ENCODE peak calls at places on chromosomes 2 and 18, in eight cellular contexts. G, H, V, K, B, W, O and D are unnamed samples.

GRCh38 chr2:64942693-64943092 is 46.5 kb upstream of the SLC1A4 start:
- DNase-seq in O (no peak), B (no peak), W (no peak), V (no peak), G (no peak), K (no peak), H (no peak), D (no peak)

GRCh38 chr18:28204154-28204553 is 27.2 kb upstream of the CDH2 start:
- DNase-seq in O (peak; percentile 85), H (no peak), K (no peak), W (peak; percentile 46), B (no peak), G (peak; percentile 50), V (no peak), D (no peak)

GRCh38 chr2:68774569-68775271 is 40.1 kb downstream of the ARHGAP25 start:
- DNase-seq in W (no peak), G (no peak), O (peak; percentile 23), K (no peak), H (peak; percentile 72), B (peak; percentile 76), V (peak; percentile 74), D (peak; percentile 47)

GRCh38 chr2:67867735-67868134 is 195.1 kb downstream of the C1D start:
- DNase-seq in B (no peak), V (no peak), W (peak; percentile 18), K (no peak), H (no peak), G (no peak), O (peak; percentile 69), D (no peak)

GRCh38 chr18:22558945-22559385 is 141.2 kb upstream of the CTAGE1 start:
- DNase-seq in O (peak; percentile 72), V (peak; percentile 66), G (peak; percentile 85), B (peak; percentile 67), W (no peak), H (peak; percentile 54), K (no peak), D (no peak)

GRCh38 chr2:48279347-48279746 is 250.6 kb upstream of the STON1 start:
- DNase-seq in O (no peak), K (no peak), H (no peak), W (no peak), V (no peak), B (no peak), G (no peak), D (no peak)

GRCh38 chr2:157868993-157869392 is 7.1 kb downstream of the ACVR1 start:
- DNase-seq in B (no peak), V (no peak), W (no peak), G (no peak), O (peak; percentile 28), H (no peak), K (no peak), D (no peak)

GRCh38 chr2:73069855-73070650 is 1.5 kb downstream of the SFXN5 start:
- DNase-seq in H (no peak), W (no peak), B (no peak), G (no peak), V (no peak), K (no peak), O (peak; percentile 34), D (peak; percentile 6)

GRCh38 chr2:127570282-127571250 is 35.1 kb downstream of the MYO7B start:
- DNase-seq in H (no peak), K (no peak), W (no peak), O (peak; percentile 5), B (no peak), V (peak; percentile 69), G (peak; percentile 34), D (no peak)

GRCh38 chr2:111053266-111053665 is 67.4 kb upstream of the BCL2L11 start:
- DNase-seq in K (no peak), W (no peak), O (no peak), V (no peak), G (no peak), H (no peak), B (no peak), D (no peak)

GRCh38 chr18:63775166-63775730 is at the start of gene SERPINB7:
- DNase-seq in W (peak; percentile 71), B (no peak), V (no peak), H (no peak), O (peak; percentile 95), K (no peak), G (peak; percentile 45), D (no peak)

GRCh38 chr2:167965907-167966306 is 281.5 kb downstream of the STK39 start:
- DNase-seq in H (no peak), B (no peak), V (no peak), G (no peak), K (no peak), W (no peak), O (no peak), D (no peak)

GRCh38 chr2:54572262-54572635 is 116.1 kb downstream of the SPTBN1 start:
- DNase-seq in H (no peak), G (no peak), K (no peak), B (no peak), V (no peak), W (no peak), O (peak; percentile 94), D (no peak)

GRCh38 chr2:221715783-221716386 is 143.8 kb upstream of the EPHA4 start:
- DNase-seq in W (no peak), O (no peak), H (no peak), G (no peak), K (no peak), B (no peak), V (no peak), D (no peak)

GRCh38 chr2:222887124-222887523 is 26.3 kb downstream of the ACSL3 start:
- DNase-seq in W (no peak), G (no peak), H (no peak), B (no peak), K (no peak), V (no peak), O (peak; percentile 56), D (no peak)

GRCh38 chr18:33818145-33818544 is 240.1 kb downstream of the ASXL3 start:
- DNase-seq in B (no peak), K (no peak), V (no peak), H (no peak), O (no peak), G (no peak), W (no peak), D (no peak)

GRCh38 chr2:221389909-221390308 is 182.2 kb downstream of the EPHA4 start:
- DNase-seq in H (no peak), V (no peak), B (no peak), O (no peak), W (no peak), G (no peak), K (no peak), D (no peak)

GRCh38 chr2:235031686-235032373 is 80.0 kb downstream of the SH3BP4 start:
- DNase-seq in H (no peak), K (no peak), B (no peak), G (no peak), W (no peak), O (no peak), V (no peak), D (no peak)

GRCh38 chr2:175832886-175833285 is 169.2 kb downstream of the LNPK start:
- DNase-seq in V (no peak), K (no peak), W (no peak), G (no peak), B (no peak), O (no peak), H (no peak), D (no peak)

GRCh38 chr2:12716250-12717190 is at the start of gene TRIB2:
- DNase-seq in H (peak; percentile 85), K (peak; percentile 91), V (peak; percentile 92), G (peak; percentile 90), W (peak; percentile 65), B (peak; percentile 84), O (peak; percentile 84), D (peak; percentile 93)

GRCh38 chr2:157127249-157128012 is 130.1 kb upstream of the GALNT5 start:
- DNase-seq in B (no peak), K (no peak), G (no peak), O (no peak), W (no peak), H (no peak), V (no peak), D (no peak)

GRCh38 chr18:39419315-39419714 is 1853.7 kb upstream of the CELF4 start:
- DNase-seq in O (no peak), H (no peak), B (no peak), V (no peak), K (no peak), W (no peak), G (no peak), D (no peak)

GRCh38 chr2:95347681-95348608 is 50.8 kb downstream of the KCNIP3 start:
- DNase-seq in H (no peak), W (no peak), V (peak; percentile 60), G (peak; percentile 41), K (no peak), O (no peak), B (peak; percentile 29), D (no peak)
- H3K27me3 ChIP-seq in H (no peaks in the 10 kb centered on the region), W (peaks cover 37% of the 10 kb centered on the region), V (no peaks in the 10 kb centered on the region), G (peaks cover 29% of the 10 kb centered on the region), K (peaks cover 3% of the 10 kb centered on the region), O (peaks cover 12% of the 10 kb centered on the region), B (peaks cover 7% of the 10 kb centered on the region), D (peaks cover 51% of the 10 kb centered on the region)

DNA sequence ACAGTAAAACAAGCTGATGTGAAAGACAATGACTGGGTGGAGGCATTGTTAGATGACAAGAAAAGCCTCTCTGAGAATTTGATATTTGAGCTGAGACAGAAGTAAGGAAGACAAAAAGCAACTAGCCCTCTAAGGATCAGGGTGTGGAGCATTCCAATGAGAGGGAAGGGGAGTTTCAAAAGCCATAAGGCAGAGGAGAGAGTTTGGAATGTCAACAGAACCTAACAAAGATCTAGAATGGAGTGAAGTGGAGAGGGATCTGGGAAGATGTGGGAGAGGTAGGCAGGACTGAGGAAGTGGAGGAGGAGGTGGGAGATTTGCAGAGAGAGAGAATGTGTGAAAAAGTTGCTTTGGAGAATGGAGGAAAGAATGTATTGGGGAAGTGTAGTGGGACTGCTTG is 17.3 kb upstream of the ASXL2 start:
- DNase-seq in G (no peak), O (no peak), K (no peak), B (no peak), H (no peak), W (no peak), V (no peak), D (no peak)
- H3K9me3 ChIP-seq in G (no peaks in the 10 kb centered on the region), O (no peaks in the 10 kb centered on the region), K (no peaks in the 10 kb centered on the region), B (no peaks in the 10 kb centered on the region), H (no peaks in the 10 kb centered on the region), W (no peaks in the 10 kb centered on the region), V (no peaks in the 10 kb centered on the region), D (no peaks in the 10 kb centered on the region)

GRCh38 chr2:134280726-134281125 is 26.9 kb downstream of the MGAT5 start:
- DNase-seq in W (no peak), G (no peak), K (peak; percentile 20), B (no peak), V (no peak), O (no peak), H (no peak), D (no peak)
- H3K27ac ChIP-seq in W (no peak overlapping the region), G (no peak overlapping the region), K (peak overlapping the region; percentile 71), B (no peak overlapping the region), V (no peak overlapping the region), O (no peak overlapping the region), H (no peak overlapping the region), D (no peak overlapping the region)

GRCh38 chr2:62660582-62661262 is 44.8 kb upstream of the EHBP1 start:
- DNase-seq in W (peak; percentile 59), H (no peak), K (no peak), G (no peak), B (no peak), V (no peak), O (peak; percentile 89), D (no peak)
- H3K27me3 ChIP-seq in W (no peaks in the 10 kb centered on the region), H (no peaks in the 10 kb centered on the region), K (no peaks in the 10 kb centered on the region), G (no peaks in the 10 kb centered on the region), B (no peaks in the 10 kb centered on the region), V (no peaks in the 10 kb centered on the region), O (no peaks in the 10 kb centered on the region), D (no peaks in the 10 kb centered on the region)